ENCODE peak calls at places on chromosomes 12 and 14, in four cellular contexts. H, A, X and V are unnamed samples.

GRCh38 chr12:30694412-30694955 is 1.2 kb downstream of the IPO8 start:
- DNase-seq in H (no peak), A (no peak), X (no peak), V (no peak)

GRCh38 chr14:61296707-61297502 is 15.8 kb upstream of the TMEM30B start:
- DNase-seq in H (no peak), A (peak), X (peak), V (no peak)

GRCh38 chr12:32151081-32151480 is 44.4 kb downstream of the BICD1 start:
- DNase-seq in X (no peak), A (no peak), H (no peak), V (no peak)

GRCh38 chr14:105860615-105861580 is 334.5 kb downstream of the TMEM121 start:
- DNase-seq in H (peak), X (no peak), A (no peak), V (peak)

GRCh38 chr12:79690606-79691298 is at the start of gene PAWR:
- DNase-seq in A (peak), H (peak), X (peak), V (peak)

GRCh38 chr12:93502802-93503623 is 35.7 kb downstream of the MRPL42 start:
- DNase-seq in X (no peak), A (peak), H (peak), V (no peak)

GRCh38 chr12:120181991-120182631 is 12.4 kb downstream of the GCN1 start:
- DNase-seq in H (no peak), X (no peak), A (no peak), V (no peak)

GRCh38 chr12:54631988-54632728 is 2.5 kb downstream of the LACRT start:
- DNase-seq in A (no peak), X (no peak), H (peak), V (peak)

GRCh38 chr12:60834372-60834771 is 1238.5 kb downstream of the SLC16A7 start:
- DNase-seq in H (no peak), X (no peak), A (no peak), V (no peak)

GRCh38 chr14:102930753-102931579 is 8.5 kb downstream of the AMN start:
- DNase-seq in H (peak), A (no peak), X (no peak), V (no peak)

GRCh38 chr12:89067436-89067835 is 284.9 kb downstream of the DUSP6 start:
- DNase-seq in X (no peak), A (no peak), H (no peak), V (no peak)

GRCh38 chr12:90407841-90408240 is 547.1 kb downstream of the CCER1 start:
- DNase-seq in A (no peak), H (no peak), X (no peak), V (no peak)

GRCh38 chr12:100608776-100609175 is 35.3 kb downstream of the GAS2L3 start:
- DNase-seq in X (no peak), A (no peak), H (no peak), V (no peak)

GRCh38 chr14:93073833-93074769 is 41.6 kb downstream of the ITPK1 start:
- DNase-seq in X (no peak), A (peak), H (no peak), V (no peak)

GRCh38 chr12:49673446-49674317 is 33.5 kb downstream of the FMNL3 start:
- DNase-seq in A (peak), X (no peak), H (peak), V (peak)

GRCh38 chr12:51980051-51980808 is 26.5 kb upstream of the TAMALIN start:
- DNase-seq in H (peak), A (peak), X (peak), V (peak)

GRCh38 chr12:26017484-26018211 is 59.2 kb downstream of the RASSF8 start:
- DNase-seq in A (peak), H (no peak), X (peak), V (no peak)

GRCh38 chr12:49750027-49750977 is 8.9 kb downstream of the TMBIM6 start:
- DNase-seq in A (no peak), X (no peak), H (no peak), V (no peak)

GRCh38 chr12:15924956-15925355 is 13.8 kb downstream of the DERA start:
- DNase-seq in X (no peak), H (no peak), A (no peak), V (no peak)

GRCh38 chr14:33505963-33506329 is 444.9 kb downstream of the EGLN3 start:
- DNase-seq in H (no peak), A (no peak), X (no peak), V (no peak)

GRCh38 chr12:123024819-123025391 is 44.4 kb downstream of the ARL6IP4 start:
- DNase-seq in H (no peak), X (no peak), A (no peak), V (no peak)

GRCh38 chr12:22626429-22626828 is 1.5 kb downstream of the ETNK1 start:
- DNase-seq in H (no peak), A (no peak), X (no peak), V (no peak)

GRCh38 chr12:56080556-56081138 is 682 bp downstream of the ERBB3 start:
- DNase-seq in X (no peak), H (peak), A (no peak), V (no peak)

GRCh38 chr14:61477845-61478438 is 156.6 kb downstream of the PRKCH start:
- DNase-seq in X (no peak), A (no peak), H (peak), V (no peak)

GRCh38 chr12:90652280-90652679 is 302.7 kb downstream of the CCER1 start:
- DNase-seq in X (no peak), A (no peak), H (no peak), V (no peak)

GRCh38 chr12:123055281-123055766 is 74.8 kb downstream of the ARL6IP4 start:
- DNase-seq in H (no peak), A (no peak), X (no peak), V (no peak)

GRCh38 chr12:14577344-14577743 is 9.7 kb upstream of the PLBD1 start:
- DNase-seq in X (no peak), A (no peak), H (no peak), V (no peak)

GRCh38 chr12:114918535-114919233 is 234.7 kb upstream of the TBX3 start:
- DNase-seq in X (peak), A (no peak), H (no peak), V (no peak)

GRCh38 chr14:76143642-76144041 is 8.1 kb upstream of the GPATCH2L start:
- DNase-seq in H (no peak), X (no peak), A (no peak), V (no peak)

GRCh38 chr14:38404100-38404541 is 148.2 kb upstream of the CLEC14A start:
- DNase-seq in A (no peak), H (no peak), X (no peak), V (no peak)

GRCh38 chr12:54935235-54935951 is 49.2 kb downstream of the TESPA1 start:
- DNase-seq in X (peak), A (no peak), H (no peak), V (no peak)

GRCh38 chr12:54824402-54824801 is 29.9 kb upstream of the MUCL1 start:
- DNase-seq in A (no peak), X (no peak), H (no peak), V (no peak)

GRCh38 chr12:113898466-113898865 is 67.7 kb downstream of the RBM19 start:
- DNase-seq in X (no peak), H (no peak), A (no peak), V (no peak)

GRCh38 chr12:107091989-107092641 is 1.2 kb downstream of the CRY1 start:
- DNase-seq in X (peak), A (peak), H (no peak), V (no peak)
- H3K27ac ChIP-seq in X (peak), A (peak), H (peak), V (peak)

DNA sequence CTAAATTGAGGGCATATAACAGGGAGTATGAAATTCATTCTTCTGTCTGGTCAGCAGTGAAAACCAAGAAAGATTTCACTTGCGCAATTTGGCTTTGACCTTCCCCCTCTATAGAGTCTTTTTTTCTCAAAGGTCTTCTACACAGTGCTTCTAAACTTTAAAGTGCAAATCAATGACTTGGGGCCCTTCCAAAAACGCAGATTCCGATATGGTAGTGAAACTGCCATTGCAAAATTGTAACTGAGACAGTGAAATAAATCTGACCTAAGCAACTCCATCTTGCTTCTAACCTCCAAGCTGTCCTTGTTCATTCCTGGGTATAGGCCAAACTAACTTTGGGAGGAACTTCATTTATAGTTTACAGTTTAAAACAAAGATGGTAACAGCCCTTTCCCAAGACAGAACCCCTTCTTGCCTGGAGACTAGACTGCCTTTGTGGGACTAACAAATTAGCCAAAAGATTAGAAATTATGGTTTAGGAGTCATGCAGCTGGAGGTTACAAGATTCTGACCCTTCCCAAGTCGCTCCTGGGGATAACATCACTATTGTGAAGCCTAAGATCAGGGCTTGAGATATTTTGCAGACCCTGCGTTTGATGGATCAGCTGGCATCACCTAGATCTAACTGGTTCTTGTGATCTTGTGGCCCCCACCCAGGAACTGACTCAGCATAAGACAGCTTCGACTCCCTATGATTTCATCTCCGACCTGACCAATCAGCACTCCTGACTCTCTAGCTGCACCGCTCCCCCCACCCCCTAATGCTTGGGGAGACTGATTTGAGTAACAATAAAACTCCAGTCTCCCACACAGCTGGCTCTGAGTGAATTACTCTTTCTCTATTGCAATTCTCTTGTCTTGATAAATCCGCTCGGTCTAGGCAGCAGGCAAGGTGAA is 5.0 kb downstream of the SLC25A21 start:
- DNase-seq in X (no peak), A (no peak), H (no peak), V (no peak)
- TF ChIP-seq EP300 in X (no peak), A (no peak), H (no peak), V (no peak)

DNA sequence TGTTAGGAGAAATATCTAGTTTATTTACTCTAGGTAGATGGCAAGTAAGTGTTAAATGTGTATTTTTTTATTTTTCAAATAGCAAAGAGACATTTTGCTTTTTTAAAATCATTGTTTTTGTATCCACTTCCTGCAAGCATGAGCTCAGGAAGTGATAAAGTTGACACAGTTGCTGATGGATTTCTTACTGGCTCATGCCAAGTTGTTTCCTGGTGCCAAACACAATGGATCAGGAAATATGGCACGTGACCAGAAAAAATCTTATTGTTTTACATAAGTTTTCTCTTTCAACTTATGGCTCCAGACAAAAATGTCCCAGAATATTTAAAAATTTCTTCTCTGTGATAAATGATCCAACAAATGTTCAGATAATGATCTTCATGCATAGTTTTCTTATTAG is 1279.1 kb upstream of the FLRT2 start:
- DNase-seq in H (no peak), A (no peak), X (no peak), V (no peak)
- H3K27ac ChIP-seq in H (no peak), A (no peak), X (no peak), V (no peak)

GRCh38 chr12:129544716-129545115 is 359.1 kb downstream of the TMEM132D start:
- DNase-seq in X (no peak), H (no peak), A (no peak), V (no peak)
- TF ChIP-seq EP300 in X (no peak), H (no peak), A (no peak), V (no peak)

GRCh38 chr14:68733086-68733621 is 59.7 kb downstream of the ZFP36L1 start:
- DNase-seq in A (peak), X (no peak), H (no peak), V (no peak)
- H3K27ac ChIP-seq in A (no peak), X (peak), H (peak), V (no peak)

DNA sequence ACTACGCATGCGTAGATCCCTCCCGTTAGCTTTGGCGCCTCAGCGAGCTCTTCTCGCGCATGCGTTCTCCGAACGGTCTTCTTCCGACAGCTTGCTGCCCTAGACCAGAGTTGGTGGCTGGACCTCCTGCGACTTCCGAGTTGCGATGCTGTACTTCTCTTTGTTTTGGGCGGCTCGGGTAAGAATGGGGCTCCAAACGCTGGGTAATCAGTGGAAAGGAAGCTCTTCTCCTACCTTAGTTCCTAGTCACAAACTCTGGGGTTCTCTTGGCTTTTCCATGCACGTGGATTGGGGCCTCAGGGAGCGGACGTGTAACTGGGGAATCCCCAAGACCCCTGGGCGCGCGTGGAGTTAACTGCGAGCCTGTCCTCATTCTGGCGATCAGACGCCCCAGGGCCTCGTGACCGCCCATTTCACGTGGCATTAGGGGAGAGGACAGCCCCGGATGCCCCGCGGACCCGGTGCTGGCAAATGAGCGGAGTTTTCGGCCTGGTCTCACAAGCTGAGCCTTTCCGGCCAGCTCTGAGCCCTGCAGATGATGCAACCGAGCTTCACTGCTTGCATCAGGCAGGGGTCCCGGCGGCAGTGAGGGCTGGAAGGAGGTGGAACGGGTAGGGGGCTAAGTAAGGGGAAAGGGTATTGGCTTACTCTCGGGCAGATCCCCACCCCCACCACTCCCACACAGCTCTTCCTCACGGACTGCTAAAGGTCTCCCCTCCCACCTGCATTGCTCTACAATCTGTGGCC is at the start of gene SHMT2:
- DNase-seq in H (peak), X (peak), A (peak), V (peak)
- TF ChIP-seq EP300 in H (no peak), X (no peak), A (no peak), V (no peak)

GRCh38 chr14:72869407-72870329 is 24.2 kb downstream of the DPF3 start:
- DNase-seq in A (no peak), X (no peak), H (no peak), V (no peak)

GRCh38 chr14:72863216-72864006 is 30.5 kb downstream of the DPF3 start:
- DNase-seq in H (no peak), A (no peak), X (no peak), V (no peak)

GRCh38 chr14:72868500-72868899 is 25.4 kb downstream of the DPF3 start:
- DNase-seq in H (no peak), X (no peak), A (no peak), V (no peak)

GRCh38 chr14:72864712-72865365 is 29.1 kb downstream of the DPF3 start:
- DNase-seq in A (no peak), H (no peak), X (no peak), V (no peak)
- H3K27ac ChIP-seq in A (no peak), H (no peak), X (no peak), V (no peak)

GRCh38 chr12:44889871-44890270 is 13.8 kb upstream of the NELL2 start:
- DNase-seq in A (no peak), X (no peak), H (no peak), V (no peak)

GRCh38 chr12:44885902-44886301 is 9.8 kb upstream of the NELL2 start:
- DNase-seq in H (no peak), A (no peak), X (no peak), V (no peak)

DNA sequence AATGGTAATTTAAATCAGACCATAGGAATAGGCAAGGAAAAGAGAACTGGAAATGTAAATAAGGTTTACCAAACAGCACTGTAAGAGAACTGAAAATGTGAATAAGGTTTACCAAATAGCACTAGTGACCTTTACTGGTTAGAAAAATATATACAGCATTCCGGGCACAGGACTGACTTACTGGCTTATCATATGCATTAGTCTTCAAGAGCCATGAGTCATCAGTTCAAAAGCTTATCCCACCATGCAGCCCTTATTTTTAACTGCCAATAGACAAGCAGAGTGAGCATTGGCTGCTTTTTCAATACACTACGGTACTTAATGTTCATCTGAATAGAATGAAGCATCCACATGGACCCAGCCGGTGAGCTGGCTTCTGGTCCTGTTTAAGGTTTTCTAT is 13.0 kb upstream of the NELL2 start:
- DNase-seq in H (no peak), X (no peak), A (no peak), V (no peak)
- TF ChIP-seq EP300 in H (no peak), X (no peak), A (no peak), V (no peak)

GRCh38 chr12:102444093-102444492 is 36.3 kb downstream of the IGF1 start:
- DNase-seq in A (no peak), X (no peak), H (no peak), V (no peak)

GRCh38 chr12:102440109-102440405 is 40.3 kb downstream of the IGF1 start:
- DNase-seq in X (no peak), A (no peak), H (no peak), V (no peak)

GRCh38 chr12:102439391-102440108 is 40.8 kb downstream of the IGF1 start:
- DNase-seq in H (no peak), A (no peak), X (no peak), V (no peak)

GRCh38 chr12:102441077-102441596 is 39.2 kb downstream of the IGF1 start:
- DNase-seq in X (no peak), A (no peak), H (no peak), V (no peak)

GRCh38 chr12:102444707-102445106 is 35.7 kb downstream of the IGF1 start:
- DNase-seq in H (no peak), X (no peak), A (no peak), V (no peak)
- H3K27ac ChIP-seq in H (no peak), X (no peak), A (no peak), V (no peak)